ENCODE peak calls at places on chromosomes 12 and 14, in eight cellular contexts. V, H, O, J, K, T, W and Z are unnamed samples.

GRCh38 chr14:105099778-105100177 is 34.5 kb upstream of the GPR132 start:
- DNase-seq in T (no peak), V (no peak), W (no peak), H (no peak), J (no peak), K (no peak), O (no peak), Z (peak)

GRCh38 chr12:31922341-31923062 is 36.7 kb upstream of the RESF1 start:
- DNase-seq in T (no peak), K (no peak), J (no peak), H (no peak), V (peak), O (no peak), W (no peak), Z (no peak)

GRCh38 chr14:101880016-101880297 is 84.4 kb upstream of the DYNC1H1 start:
- DNase-seq in T (no peak), J (no peak), K (no peak), W (no peak), O (no peak), H (no peak), V (no peak), Z (no peak)

GRCh38 chr12:29044799-29045198 is 104.3 kb upstream of the FAR2 start:
- DNase-seq in W (no peak), T (no peak), K (no peak), H (no peak), J (no peak), O (no peak), V (no peak), Z (no peak)

GRCh38 chr12:69087986-69088385 is 151.4 kb upstream of the CPSF6 start:
- DNase-seq in J (no peak), H (no peak), T (no peak), O (no peak), V (no peak), K (no peak), W (no peak), Z (no peak)

GRCh38 chr14:36661506-36662257 is at the start of gene PAX9:
- DNase-seq in T (peak), J (peak), O (peak), K (peak), H (peak), V (peak), W (peak), Z (no peak)

GRCh38 chr12:18224745-18225144 is 36.6 kb upstream of the PIK3C2G start:
- DNase-seq in V (peak), H (no peak), T (peak), O (no peak), W (no peak), J (no peak), K (peak), Z (no peak)

GRCh38 chr12:117309276-117309885 is 52.0 kb downstream of the NOS1 start:
- DNase-seq in H (no peak), T (no peak), J (no peak), W (no peak), V (no peak), K (no peak), O (no peak), Z (no peak)

GRCh38 chr12:13005649-13006048 is 5.6 kb upstream of the HEBP1 start:
- DNase-seq in V (no peak), K (no peak), T (no peak), H (no peak), J (no peak), W (no peak), O (no peak), Z (no peak)

GRCh38 chr12:9271875-9272274 is 63.7 kb upstream of the PZP start:
- DNase-seq in O (no peak), W (no peak), K (no peak), H (no peak), J (no peak), V (no peak), T (peak), Z (no peak)

GRCh38 chr12:99099786-99100185 is 454.7 kb downstream of the APAF1 start:
- DNase-seq in O (no peak), K (no peak), V (no peak), H (no peak), T (no peak), J (no peak), W (no peak), Z (no peak)

GRCh38 chr12:1608783-1609119 is 14.4 kb upstream of the FBXL14 start:
- DNase-seq in T (no peak), W (no peak), K (no peak), J (no peak), O (no peak), H (no peak), V (no peak), Z (no peak)

GRCh38 chr14:96851694-96852381 is 54.7 kb downstream of the VRK1 start:
- DNase-seq in O (no peak), J (no peak), T (no peak), K (no peak), W (no peak), H (no peak), V (no peak), Z (no peak)

GRCh38 chr12:57377103-57377840 is 53.6 kb downstream of the R3HDM2 start:
- DNase-seq in T (no peak), W (no peak), H (no peak), V (no peak), K (peak), J (no peak), O (no peak), Z (no peak)

GRCh38 chr14:54567634-54568561 is 970 bp downstream of the SAMD4A start:
- DNase-seq in K (peak), W (peak), H (peak), J (peak), T (peak), V (peak), O (peak), Z (no peak)

GRCh38 chr12:117333331-117334000 is 28.0 kb downstream of the NOS1 start:
- DNase-seq in W (no peak), J (no peak), T (no peak), V (no peak), K (no peak), H (no peak), O (no peak), Z (no peak)

GRCh38 chr14:100292776-100293461 is 13.3 kb downstream of the SLC25A29 start:
- DNase-seq in O (no peak), W (peak), T (no peak), H (peak), V (no peak), J (no peak), K (no peak), Z (no peak)

GRCh38 chr12:50057896-50058670 is 687 bp downstream of the ASIC1 start:
- DNase-seq in V (no peak), J (no peak), T (no peak), H (no peak), O (no peak), K (no peak), W (no peak), Z (peak)

GRCh38 chr12:121087467-121088207 is 45.0 kb upstream of the P2RX7 start:
- DNase-seq in H (no peak), W (no peak), O (no peak), V (no peak), J (no peak), T (no peak), K (no peak), Z (no peak)

GRCh38 chr12:71223139-71223538 is 65.3 kb upstream of the TSPAN8 start:
- DNase-seq in T (no peak), J (no peak), O (no peak), W (no peak), K (no peak), H (no peak), V (no peak), Z (no peak)

GRCh38 chr12:127381043-127381668 is 885.8 kb upstream of the TMEM132C start:
- DNase-seq in K (peak), V (peak), O (no peak), T (peak), H (peak), W (no peak), J (peak), Z (no peak)

GRCh38 chr12:77625441-77625840 is 205.3 kb upstream of the NAV3 start:
- DNase-seq in K (peak), W (no peak), H (no peak), O (no peak), J (no peak), V (no peak), T (no peak), Z (no peak)

GRCh38 chr14:73759183-73759713 is 45.1 kb upstream of the PNMA1 start:
- DNase-seq in H (peak), W (peak), O (no peak), K (peak), J (peak), T (peak), V (no peak), Z (no peak)

GRCh38 chr12:21617030-21617429 is 12.4 kb upstream of the GYS2 start:
- DNase-seq in K (no peak), V (no peak), W (no peak), H (no peak), T (no peak), J (no peak), O (no peak), Z (no peak)

GRCh38 chr12:46264057-46264456 is 4.8 kb downstream of the SLC38A1 start:
- DNase-seq in W (no peak), T (no peak), V (no peak), H (no peak), K (no peak), O (no peak), J (no peak), Z (no peak)

GRCh38 chr12:105933671-105934665 is 204.8 kb downstream of the NUAK1 start:
- DNase-seq in H (no peak), T (no peak), V (no peak), K (peak), J (no peak), O (peak), W (peak), Z (no peak)

GRCh38 chr12:110071504-110071903 is 23.2 kb upstream of the C12orf76 start:
- DNase-seq in J (no peak), H (no peak), O (no peak), W (no peak), T (no peak), K (no peak), V (no peak), Z (no peak)

GRCh38 chr14:35727764-35728163 is 81.3 kb downstream of the RALGAPA1 start:
- DNase-seq in V (no peak), K (no peak), J (no peak), W (no peak), H (no peak), O (no peak), T (no peak), Z (no peak)

GRCh38 chr14:51989293-51990234 is at the start of gene RTRAF:
- DNase-seq in J (peak), T (peak), H (peak), O (peak), K (peak), V (peak), W (peak), Z (peak)

GRCh38 chr14:95314609-95315008 is 5.1 kb downstream of the CLMN start:
- DNase-seq in W (no peak), V (no peak), H (no peak), T (no peak), O (no peak), J (no peak), K (peak), Z (peak)

GRCh38 chr12:9870311-9870866 is 1.2 kb upstream of the CLEC2B start:
- DNase-seq in K (no peak), H (no peak), J (no peak), W (no peak), T (no peak), O (no peak), V (no peak), Z (no peak)

GRCh38 chr14:31950760-31951637 is 126.1 kb upstream of the ARHGAP5 start:
- DNase-seq in J (no peak), V (no peak), T (peak), H (no peak), W (peak), O (peak), K (peak), Z (no peak)

DNA sequence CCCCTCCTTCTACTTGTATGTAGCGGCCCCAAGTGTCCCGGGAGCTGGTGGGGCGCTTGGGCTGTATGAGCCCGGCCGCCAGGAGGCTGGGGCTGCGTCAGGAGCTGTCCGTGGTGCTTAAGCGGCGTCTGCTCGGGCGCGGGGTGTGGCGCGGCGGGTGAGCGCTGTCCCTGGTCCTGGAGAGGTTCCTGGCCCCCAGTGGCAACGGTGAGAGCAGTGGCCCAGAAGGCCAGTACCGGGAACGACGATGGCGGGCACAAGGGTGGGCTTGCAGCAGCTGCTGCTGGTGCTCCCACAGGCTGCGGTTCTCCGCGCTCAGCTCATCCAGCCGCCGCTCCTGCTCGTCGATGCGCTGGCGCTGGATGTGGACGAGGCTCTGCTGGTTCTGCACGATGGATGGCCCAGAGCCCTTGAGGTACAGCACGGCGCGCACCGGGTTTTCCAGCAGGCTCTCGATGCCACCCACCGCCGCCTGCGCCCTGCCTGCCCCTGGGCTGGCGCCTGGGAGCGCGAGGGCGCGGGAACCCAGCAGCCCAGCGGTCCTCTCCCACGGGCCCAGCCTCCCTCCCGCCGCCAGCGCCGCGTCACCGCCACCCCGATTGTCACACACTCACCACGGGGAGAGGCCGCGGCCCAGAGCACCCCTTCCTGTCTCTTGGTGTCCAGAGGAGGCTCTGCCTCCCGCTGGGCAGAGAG is 41.9 kb upstream of the FKBP4 start:
- DNase-seq in V (peak), W (peak), T (peak), H (peak), J (peak), K (peak), O (peak), Z (peak)
- TF ChIP-seq CTCF in V (peak), W (no peak), T (no peak), H (no peak), J (no peak), K (no peak), O (no peak), Z (peak)

GRCh38 chr14:29800961-29801360 is 126.7 kb downstream of the PRKD1 start:
- DNase-seq in W (no peak), J (no peak), H (no peak), V (no peak), O (no peak), K (no peak), T (no peak), Z (no peak)
- TF ChIP-seq CTCF in W (no peak), J (peak), H (no peak), V (no peak), O (no peak), K (no peak), T (peak), Z (peak)

DNA sequence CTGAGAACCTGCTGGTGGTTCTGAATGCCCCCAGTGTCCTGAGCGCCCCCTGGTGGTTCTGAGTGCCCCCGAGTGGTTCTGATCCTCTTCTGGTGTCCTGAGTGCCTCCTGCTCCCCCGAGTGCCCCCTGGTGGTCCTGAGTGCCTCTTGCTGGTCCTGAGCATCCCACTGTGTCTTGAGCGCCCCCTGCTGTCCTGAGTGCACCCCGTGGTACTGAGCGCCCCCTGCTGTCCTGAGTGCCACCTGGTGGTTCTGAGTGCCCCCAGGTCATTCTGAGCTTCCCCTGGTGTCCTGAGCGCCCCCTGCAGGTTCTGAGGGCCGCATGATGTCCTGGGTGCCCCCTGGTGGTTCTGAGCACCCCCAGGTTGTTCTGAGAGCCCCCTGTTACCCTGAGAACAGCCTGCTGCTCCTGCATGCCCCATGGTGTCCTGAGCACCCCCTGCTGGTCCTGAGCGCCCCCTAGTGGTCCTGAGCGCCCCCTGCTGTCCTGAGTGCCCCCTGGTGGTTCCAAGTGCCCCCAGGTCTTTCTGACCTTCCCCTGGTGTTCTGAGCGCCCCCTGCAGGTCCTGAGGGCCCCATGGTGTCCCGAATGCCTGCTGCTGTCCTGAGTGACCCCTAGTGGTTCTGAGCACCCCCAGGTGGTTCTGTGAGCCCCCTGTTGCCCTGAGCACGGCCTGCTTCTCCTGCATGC is 1165.4 kb downstream of the TMEM121 start:
- DNase-seq in O (no peak), T (no peak), J (no peak), V (peak), K (peak), H (peak), W (peak), Z (no peak)
- TF ChIP-seq CTCF in O (no peak), T (no peak), J (peak), V (peak), K (no peak), H (peak), W (no peak), Z (peak)

GRCh38 chr12:38544357-38545066 is 227.9 kb downstream of the ALG10B start:
- DNase-seq in W (no peak), J (no peak), T (no peak), H (no peak), K (no peak), O (no peak), V (no peak), Z (no peak)

GRCh38 chr12:38538319-38538718 is 221.7 kb downstream of the ALG10B start:
- DNase-seq in T (no peak), W (no peak), K (no peak), H (no peak), V (no peak), O (no peak), J (no peak), Z (no peak)

GRCh38 chr12:38543151-38543550 is 226.6 kb downstream of the ALG10B start:
- DNase-seq in T (no peak), O (no peak), W (no peak), H (peak), J (no peak), V (no peak), K (peak), Z (no peak)

GRCh38 chr12:38540156-38540555 is 223.6 kb downstream of the ALG10B start:
- DNase-seq in V (no peak), T (no peak), H (no peak), K (no peak), J (no peak), W (no peak), O (no peak), Z (no peak)

GRCh38 chr12:38541849-38542248 is 225.3 kb downstream of the ALG10B start:
- DNase-seq in W (no peak), T (no peak), J (no peak), V (no peak), H (no peak), K (no peak), O (no peak), Z (no peak)
- TF ChIP-seq CTCF in W (no peak), T (no peak), J (no peak), V (no peak), H (no peak), K (no peak), O (no peak), Z (no peak)

GRCh38 chr12:108964391-108965166 is 56.3 kb downstream of the SVOP start:
- DNase-seq in V (no peak), H (no peak), O (no peak), T (no peak), K (no peak), J (no peak), W (no peak), Z (no peak)

GRCh38 chr12:108966378-108967151 is 54.3 kb downstream of the SVOP start:
- DNase-seq in K (no peak), O (no peak), V (no peak), W (peak), J (no peak), T (no peak), H (no peak), Z (no peak)

GRCh38 chr12:108972226-108972757 is 48.6 kb downstream of the SVOP start:
- DNase-seq in V (no peak), O (no peak), T (no peak), H (no peak), J (no peak), K (no peak), W (no peak), Z (no peak)

GRCh38 chr12:108969622-108970021 is 51.2 kb downstream of the SVOP start:
- DNase-seq in T (no peak), V (no peak), H (no peak), J (no peak), W (no peak), K (no peak), O (no peak), Z (no peak)

GRCh38 chr12:108967869-108968540 is 52.9 kb downstream of the SVOP start:
- DNase-seq in K (peak), V (peak), T (peak), W (no peak), H (no peak), O (no peak), J (no peak), Z (no peak)
- TF ChIP-seq CTCF in K (peak), V (peak), T (peak), W (peak), H (peak), O (no peak), J (peak), Z (peak)